ENCODE peak calls at places on chromosomes 12 and 14, in four cellular contexts. P is chondrocyte, O is fibroblast of the conjunctiva, M is naive B cell. B is an unnamed sample.

GRCh38 chr12:3332190-3332589 is 158.8 kb upstream of the PRMT8 start:
- DNase-seq in M (no peak), P (no peak), O (no peak), B (no peak)

GRCh38 chr12:102616692-102617091 is 136.3 kb upstream of the IGF1 start:
- DNase-seq in P (no peak), O (no peak), M (no peak), B (no peak)

GRCh38 chr14:50530358-50530757 is 2.0 kb downstream of the MAP4K5 start:
- DNase-seq in M (no peak), P (no peak), O (no peak), B (no peak)

GRCh38 chr14:92813201-92813600 is 19.1 kb downstream of the GOLGA5 start:
- DNase-seq in P (no peak), O (no peak), M (no peak), B (no peak)

GRCh38 chr14:98551028-98551427 is 721.0 kb downstream of the BCL11B start:
- DNase-seq in O (no peak), M (no peak), P (no peak), B (no peak)

GRCh38 chr14:103163199-103163598 is 39.9 kb downstream of the TNFAIP2 start:
- DNase-seq in O (no peak), P (no peak), M (no peak), B (no peak)

GRCh38 chr12:127389923-127390322 is 877.0 kb upstream of the TMEM132C start:
- DNase-seq in M (no peak), P (no peak), O (peak; percentile 13), B (no peak)

GRCh38 chr14:100446572-100446971 is 123.4 kb downstream of the SLC25A47 start:
- DNase-seq in P (no peak), O (no peak), M (no peak), B (no peak)

GRCh38 chr12:131853832-131854797 is 25.9 kb downstream of the MMP17 start:
- DNase-seq in O (no peak), P (peak; percentile 81), M (no peak), B (no peak)

GRCh38 chr12:76549131-76549530 is 10.4 kb downstream of the OSBPL8 start:
- DNase-seq in P (no peak), O (no peak), M (no peak), B (no peak)

GRCh38 chr12:80040075-80040738 is 59.1 kb upstream of the OTOGL start:
- DNase-seq in O (no peak), M (no peak), P (no peak), B (no peak)

GRCh38 chr14:72715215-72715909 is 178.5 kb downstream of the DPF3 start:
- DNase-seq in O (no peak), P (no peak), M (no peak), B (no peak)

B was measured in GF-D8.